ENCODE peak calls at places on chromosomes 6 and 20, in eight cellular contexts. Q, B, G, N, T, S, J and D are unnamed samples.

GRCh38 chr20:44495257-44495656 is 19.6 kb downstream of the TTPAL start:
- DNase-seq in Q (no peak), B (no peak), G (peak; percentile 73), N (no peak), T (no peak), S (no peak), J (no peak), D (no peak)

GRCh38 chr6:145756170-145756662 is 20.9 kb upstream of the EPM2A start:
- DNase-seq in Q (no peak), B (no peak), G (peak; percentile 99), N (no peak), T (peak; percentile 25), S (peak; percentile 16), J (no peak), D (peak; percentile 12)

GRCh38 chr6:132115714-132116366 is 164.7 kb upstream of the CCN2 start:
- DNase-seq in Q (no peak), B (no peak), G (no peak), N (no peak), T (no peak), S (no peak), J (no peak), D (no peak)

GRCh38 chr6:139888691-139889122 is 514.3 kb upstream of the CITED2 start:
- DNase-seq in Q (peak; percentile 97), B (no peak), G (peak; percentile 39), N (no peak), T (no peak), S (no peak), J (no peak), D (no peak)

GRCh38 chr6:46366190-46366900 is 124.9 kb downstream of the RCAN2 start:
- DNase-seq in Q (peak; percentile 6), B (no peak), G (no peak), N (no peak), T (no peak), S (no peak), J (no peak), D (no peak)

GRCh38 chr6:45609141-45609638 is 231.5 kb upstream of the SUPT3H start:
- DNase-seq in Q (no peak), B (no peak), G (peak; percentile 95), N (no peak), T (no peak), S (no peak), J (no peak), D (no peak)

GRCh38 chr6:42369568-42369967 is 82.2 kb downstream of the TRERF1 start:
- DNase-seq in Q (no peak), B (no peak), G (no peak), N (peak; percentile 44), T (no peak), S (no peak), J (no peak), D (no peak)

GRCh38 chr6:105793132-105793531 is 293.0 kb upstream of the PRDM1 start:
- DNase-seq in Q (peak; percentile 31), B (no peak), G (no peak), N (no peak), T (no peak), S (no peak), J (no peak), D (no peak)

GRCh38 chr6:4667591-4667990 is 108.6 kb upstream of the CDYL start:
- DNase-seq in Q (no peak), B (no peak), G (no peak), N (no peak), T (no peak), S (no peak), J (no peak), D (no peak)
- H3K4me1 ChIP-seq in Q (no peaks in the 10 kb centered on the region), B (no peaks in the 10 kb centered on the region), G (no peaks in the 10 kb centered on the region), N (no peaks in the 10 kb centered on the region), T (no peaks in the 10 kb centered on the region), S (peaks cover 29% of the 10 kb centered on the region), J (no peaks in the 10 kb centered on the region), D (no peaks in the 10 kb centered on the region)

DNA sequence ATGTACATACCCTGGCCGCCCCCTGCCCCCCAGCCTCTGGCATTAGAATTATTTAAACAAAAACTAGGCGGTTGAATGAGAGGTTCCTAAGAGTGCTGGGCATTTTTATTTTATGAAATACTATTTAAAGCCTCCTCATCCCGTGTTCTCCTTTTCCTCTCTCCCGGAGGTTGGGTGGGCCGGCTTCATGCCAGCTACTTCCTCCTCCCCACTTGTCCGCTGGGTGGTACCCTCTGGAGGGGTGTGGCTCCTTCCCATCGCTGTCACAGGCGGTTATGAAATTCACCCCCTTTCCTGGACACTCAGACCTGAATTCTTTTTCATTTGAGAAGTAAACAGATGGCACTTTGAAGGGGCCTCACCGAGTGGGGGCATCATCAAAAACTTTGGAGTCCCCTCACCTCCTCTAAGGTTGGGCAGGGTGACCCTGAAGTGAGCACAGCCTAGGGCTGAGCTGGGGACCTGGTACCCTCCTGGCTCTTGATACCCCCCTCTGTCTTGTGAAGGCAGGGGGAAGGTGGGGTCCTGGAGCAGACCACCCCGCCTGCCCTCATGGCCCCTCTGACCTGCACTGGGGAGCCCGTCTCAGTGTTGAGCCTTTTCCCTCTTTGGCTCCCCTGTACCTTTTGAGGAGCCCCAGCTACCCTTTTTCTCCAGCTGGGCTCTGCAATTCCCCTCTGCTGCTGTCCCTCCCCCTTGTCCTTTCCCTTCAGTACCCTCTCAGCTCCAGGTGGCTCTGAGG is 7.6 kb downstream of the CDKN1A start:
- DNase-seq in Q (no peak), B (no peak), G (no peak), N (no peak), T (no peak), S (peak; percentile 41), J (peak; percentile 52), D (no peak)
- H3K4me1 ChIP-seq in Q (no peaks in the 10 kb centered on the region), B (peaks cover 26% of the 10 kb centered on the region), G (no peaks in the 10 kb centered on the region), N (peaks cover 23% of the 10 kb centered on the region), T (no peaks in the 10 kb centered on the region), S (peaks cover 24% of the 10 kb centered on the region), J (peaks cover 35% of the 10 kb centered on the region), D (no peaks in the 10 kb centered on the region)

GRCh38 chr6:32944265-32944664 is 3.4 kb upstream of the HLA-DMB start:
- DNase-seq in Q (no peak), B (no peak), G (no peak), N (peak; percentile 46), T (no peak), S (no peak), J (no peak), D (no peak)
- H3K4me1 ChIP-seq in Q (no peaks in the 10 kb centered on the region), B (peaks cover 12% of the 10 kb centered on the region), G (no peaks in the 10 kb centered on the region), N (peaks cover 60% of the 10 kb centered on the region), T (no peaks in the 10 kb centered on the region), S (peaks cover 4% of the 10 kb centered on the region), J (peaks cover 13% of the 10 kb centered on the region), D (no peaks in the 10 kb centered on the region)

GRCh38 chr6:144153260-144153659 is 2.9 kb downstream of the STX11 start:
- DNase-seq in Q (no peak), B (no peak), G (no peak), N (no peak), T (no peak), S (no peak), J (no peak), D (no peak)
- H3K4me1 ChIP-seq in Q (peaks cover 10% of the 10 kb centered on the region), B (peaks cover 29% of the 10 kb centered on the region), G (peaks cover 8% of the 10 kb centered on the region), N (peaks cover 61% of the 10 kb centered on the region), T (peaks cover 2% of the 10 kb centered on the region), S (no peaks in the 10 kb centered on the region), J (peaks cover 30% of the 10 kb centered on the region), D (no peaks in the 10 kb centered on the region)

DNA sequence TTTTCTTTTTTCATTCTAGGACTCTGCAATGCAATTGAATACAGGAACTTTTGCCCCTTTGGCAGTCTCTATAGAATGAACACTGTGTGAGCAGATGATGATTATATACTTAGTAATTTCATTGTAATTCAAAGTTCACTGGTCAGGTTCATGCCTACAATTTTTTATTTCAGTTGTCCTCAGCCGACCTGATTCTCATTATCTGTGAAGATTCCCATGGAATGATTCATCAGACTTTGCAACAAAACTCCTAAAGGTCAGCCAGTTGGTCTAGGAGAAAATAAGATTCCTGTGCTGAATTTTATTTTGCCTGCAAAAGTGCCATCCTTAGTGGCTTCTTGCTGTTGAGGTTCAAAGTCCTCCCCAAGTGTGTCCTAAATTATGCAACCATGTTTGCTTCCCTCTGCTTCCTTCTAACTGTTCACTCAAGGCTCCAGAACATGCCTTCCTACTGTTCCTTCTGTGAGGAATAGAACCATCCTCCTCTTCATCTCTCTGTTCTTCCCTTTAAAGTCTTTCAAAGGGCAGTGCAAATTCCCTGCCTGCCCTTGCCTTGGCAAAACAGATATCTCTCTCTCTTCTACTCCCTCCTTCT is 194.2 kb upstream of the CNR1 start:
- DNase-seq in Q (no peak), B (no peak), G (peak; percentile 80), N (no peak), T (no peak), S (no peak), J (no peak), D (no peak)
- H3K4me1 ChIP-seq in Q (peaks cover 4% of the 10 kb centered on the region), B (no peaks in the 10 kb centered on the region), G (no peaks in the 10 kb centered on the region), N (no peaks in the 10 kb centered on the region), T (no peaks in the 10 kb centered on the region), S (no peaks in the 10 kb centered on the region), J (no peaks in the 10 kb centered on the region), D (no peaks in the 10 kb centered on the region)

DNA sequence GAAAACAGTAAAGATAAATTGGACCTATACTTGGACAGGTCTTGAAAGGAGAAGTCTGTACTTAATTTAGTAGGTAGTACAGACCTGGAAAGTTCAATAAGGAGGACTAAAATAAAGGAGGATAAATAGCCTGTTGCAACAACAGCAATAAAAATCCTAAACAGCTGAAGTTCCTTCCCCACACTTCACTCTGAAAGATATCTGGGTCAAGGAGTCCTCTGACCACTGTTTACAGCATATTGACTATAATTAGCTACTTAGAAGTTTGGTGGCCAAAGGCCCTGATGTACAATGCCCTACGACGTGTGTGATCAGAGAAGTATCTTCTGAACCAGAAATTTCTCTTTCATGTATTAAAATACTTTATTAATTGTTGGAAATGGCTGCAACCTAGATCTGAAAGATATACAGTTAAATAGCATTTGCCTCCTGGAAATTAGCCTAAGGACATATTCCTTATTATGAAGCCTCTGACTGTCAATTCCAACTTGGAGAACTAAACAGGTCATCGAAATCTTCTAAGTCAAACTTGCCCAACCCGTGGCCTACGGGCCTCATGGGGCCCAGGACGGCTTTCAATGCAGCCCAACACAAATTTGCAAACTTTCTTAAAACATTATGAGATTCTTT is 82.8 kb downstream of the KIF13A start:
- DNase-seq in Q (no peak), B (no peak), G (no peak), N (no peak), T (no peak), S (no peak), J (no peak), D (no peak)
- H3K4me1 ChIP-seq in Q (peaks cover 3% of the 10 kb centered on the region), B (peaks cover 27% of the 10 kb centered on the region), G (peaks cover 24% of the 10 kb centered on the region), N (no peaks in the 10 kb centered on the region), T (no peaks in the 10 kb centered on the region), S (peaks cover 78% of the 10 kb centered on the region), J (peaks cover 44% of the 10 kb centered on the region), D (peaks cover 4% of the 10 kb centered on the region)

GRCh38 chr6:149064026-149065017 is 253.2 kb upstream of the TAB2 start:
- DNase-seq in Q (no peak), B (no peak), G (no peak), N (no peak), T (no peak), S (no peak), J (no peak), D (no peak)

GRCh38 chr6:149063443-149063842 is 254.1 kb upstream of the TAB2 start:
- DNase-seq in Q (no peak), B (no peak), G (no peak), N (no peak), T (no peak), S (no peak), J (no peak), D (no peak)

GRCh38 chr6:149061933-149062332 is 255.6 kb upstream of the TAB2 start:
- DNase-seq in Q (no peak), B (no peak), G (no peak), N (no peak), T (no peak), S (no peak), J (no peak), D (no peak)

GRCh38 chr6:149060985-149061760 is 256.3 kb upstream of the TAB2 start:
- DNase-seq in Q (no peak), B (no peak), G (peak; percentile 54), N (no peak), T (no peak), S (no peak), J (no peak), D (no peak)

GRCh38 chr6:149062653-149063348 is 254.7 kb upstream of the TAB2 start:
- DNase-seq in Q (no peak), B (no peak), G (no peak), N (no peak), T (no peak), S (no peak), J (no peak), D (no peak)
- H3K4me1 ChIP-seq in Q (no peaks in the 10 kb centered on the region), B (no peaks in the 10 kb centered on the region), G (peaks cover 13% of the 10 kb centered on the region), N (peaks cover 52% of the 10 kb centered on the region), T (no peaks in the 10 kb centered on the region), S (no peaks in the 10 kb centered on the region), J (peaks cover 28% of the 10 kb centered on the region), D (peaks cover 9% of the 10 kb centered on the region)